ENCODE peak calls at places on chromosomes 11 and 22, in six cellular contexts. K is HCT116, W is H1, E is IMR-90, T is GM12878, L is K562. B is an unnamed sample.

GRCh38 chr22:36860821-36861659 is at the start of gene NCF4:
- DNase-seq in K (no peak), W (no peak), E (no peak), T (peak), L (no peak), B (no peak)

GRCh38 chr11:103907548-103908455 is 128.6 kb upstream of the DDI1 start:
- DNase-seq in K (no peak), W (no peak), E (peak), T (no peak), L (no peak), B (peak)

GRCh38 chr11:79437981-79438630 is 2.7 kb downstream of the TENM4 start:
- DNase-seq in K (no peak), W (no peak), E (peak), T (no peak), L (no peak), B (no peak)

GRCh38 chr11:978781-979180 is 53.1 kb downstream of the AP2A2 start:
- DNase-seq in K (no peak), W (no peak), E (no peak), T (no peak), L (no peak), B (no peak)

GRCh38 chr11:69382131-69383128 is 88.5 kb downstream of the MYEOV start:
- DNase-seq in K (peak), W (peak), E (no peak), T (peak), L (peak), B (no peak)

GRCh38 chr22:28279888-28280287 is 360.8 kb upstream of the PITPNB start:
- DNase-seq in K (no peak), W (no peak), E (peak), T (no peak), L (no peak), B (no peak)

GRCh38 chr22:46149493-46149997 is 781 bp upstream of the PPARA start:
- DNase-seq in K (no peak), W (peak), E (no peak), T (no peak), L (peak), B (peak)

GRCh38 chr11:70416881-70417280 is 18.6 kb downstream of the CTTN start:
- DNase-seq in K (no peak), W (no peak), E (no peak), T (no peak), L (no peak), B (no peak)

GRCh38 chr22:40567106-40567505 is 69.4 kb downstream of the MRTFA start:
- DNase-seq in K (no peak), W (no peak), E (peak), T (no peak), L (no peak), B (no peak)

GRCh38 chr11:76630600-76630999 is 39.9 kb downstream of the LRRC32 start:
- DNase-seq in K (no peak), W (no peak), E (no peak), T (no peak), L (no peak), B (no peak)

GRCh38 chr11:64801591-64802369 is 1.2 kb downstream of the MAP4K2 start:
- DNase-seq in K (no peak), W (no peak), E (no peak), T (no peak), L (no peak), B (peak)

GRCh38 chr11:61695917-61696316 is 15.7 kb downstream of the DAGLA start:
- DNase-seq in K (no peak), W (peak), E (peak), T (peak), L (peak), B (peak)

GRCh38 chr11:62680825-62681240 is 2.0 kb upstream of the UBXN1 start:
- DNase-seq in K (peak), W (no peak), E (peak), T (no peak), L (peak), B (peak)

GRCh38 chr11:1567052-1567720 is 4.9 kb downstream of the DUSP8 start:
- DNase-seq in K (no peak), W (no peak), E (no peak), T (no peak), L (no peak), B (no peak)

GRCh38 chr11:56849852-56850251 is 101.4 kb upstream of the OR9G4 start:
- DNase-seq in K (no peak), W (no peak), E (no peak), T (no peak), L (no peak), B (no peak)

GRCh38 chr11:125287467-125288232 is 123.1 kb downstream of the PKNOX2 start:
- DNase-seq in K (no peak), W (no peak), E (peak), T (no peak), L (no peak), B (peak)

GRCh38 chr22:45031629-45032403 is 22.0 kb upstream of the PHF21B start:
- DNase-seq in K (no peak), W (no peak), E (no peak), T (no peak), L (no peak), B (no peak)

GRCh38 chr11:78149646-78150045 is 10.2 kb upstream of the ALG8 start:
- DNase-seq in K (no peak), W (no peak), E (peak), T (no peak), L (no peak), B (peak)

GRCh38 chr11:33478111-33478573 is 221.0 kb downstream of the HIPK3 start:
- DNase-seq in K (no peak), W (no peak), E (no peak), T (peak), L (no peak), B (no peak)

GRCh38 chr22:23231471-23232093 is 51.3 kb downstream of the BCR start:
- DNase-seq in K (no peak), W (no peak), E (no peak), T (no peak), L (peak), B (no peak)

GRCh38 chr11:67273260-67273990 is 7.2 kb downstream of the GRK2 start:
- DNase-seq in K (no peak), W (no peak), E (no peak), T (no peak), L (no peak), B (no peak)

GRCh38 chr11:119316729-119317591 is at the start of gene MCAM:
- DNase-seq in K (no peak), W (peak), E (peak), T (no peak), L (peak), B (peak)

GRCh38 chr11:6505577-6506240 is 8.6 kb downstream of the DNHD1 start:
- DNase-seq in K (peak), W (no peak), E (peak), T (no peak), L (peak), B (peak)

GRCh38 chr11:41201156-41201555 is 258.3 kb downstream of the LRRC4C start:
- DNase-seq in K (no peak), W (peak), E (peak), T (no peak), L (peak), B (no peak)

GRCh38 chr22:31933406-31933805 is 10.9 kb upstream of the YWHAH start:
- DNase-seq in K (no peak), W (no peak), E (no peak), T (no peak), L (no peak), B (no peak)

GRCh38 chr22:36580846-36581245 is 51.9 kb upstream of the EIF3D start:
- DNase-seq in K (no peak), W (no peak), E (no peak), T (no peak), L (no peak), B (no peak)

GRCh38 chr11:79108851-79109250 is 332.0 kb downstream of the TENM4 start:
- DNase-seq in K (no peak), W (no peak), E (peak), T (no peak), L (no peak), B (no peak)

GRCh38 chr11:118536726-118537125 is 5.7 kb downstream of the TMEM25 start:
- DNase-seq in K (no peak), W (no peak), E (peak), T (no peak), L (no peak), B (no peak)

GRCh38 chr22:37484115-37485005 is 1.8 kb downstream of the MFNG start:
- DNase-seq in K (no peak), W (no peak), E (no peak), T (peak), L (no peak), B (peak)

GRCh38 chr11:61129608-61130523 is 27.6 kb downstream of the CD5 start:
- DNase-seq in K (peak), W (peak), E (peak), T (peak), L (peak), B (peak)

GRCh38 chr11:42651654-42652053 is 660.1 kb upstream of the API5 start:
- DNase-seq in K (no peak), W (no peak), E (no peak), T (no peak), L (no peak), B (no peak)

GRCh38 chr22:38503021-38503420 is 3.1 kb downstream of the DDX17 start:
- DNase-seq in K (no peak), W (no peak), E (no peak), T (no peak), L (no peak), B (peak)

GRCh38 chr11:77381749-77382693 is 80.5 kb upstream of the GDPD4 start:
- DNase-seq in K (no peak), W (no peak), E (peak), T (no peak), L (no peak), B (peak)

DNA sequence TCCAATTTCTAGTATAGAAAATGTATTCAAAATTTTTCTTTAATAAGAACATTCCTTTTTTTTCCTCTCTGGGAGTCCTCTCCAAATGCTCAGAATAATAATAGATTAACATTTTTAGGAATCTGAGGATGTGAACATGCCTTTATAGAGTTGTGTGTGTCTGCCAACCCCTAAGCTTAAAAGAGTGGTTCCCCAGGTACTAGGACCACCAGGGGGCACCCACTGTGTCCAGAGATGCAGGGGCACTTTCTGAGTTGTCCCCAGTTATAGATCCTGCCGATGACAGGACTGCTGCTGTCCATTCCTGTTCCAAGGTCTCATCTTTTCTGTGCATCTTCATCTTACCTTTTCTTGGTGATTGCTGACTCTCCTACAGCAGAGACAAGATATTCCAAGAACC is 27.0 kb upstream of the MICAL2 start:
- DNase-seq in K (no peak), W (no peak), E (no peak), T (no peak), L (peak), B (no peak)
- TF ChIP-seq CTCF in K (peak), W (peak), E (peak), T (peak), L (peak), B (peak)

GRCh38 chr11:8222820-8223512 is 40.7 kb downstream of the LMO1 start:
- DNase-seq in K (no peak), W (no peak), E (no peak), T (no peak), L (no peak), B (no peak)
- TF ChIP-seq POLR2A in K (no peak), W (no peak), E (no peak), T (no peak), L (no peak), B (no peak)

DNA sequence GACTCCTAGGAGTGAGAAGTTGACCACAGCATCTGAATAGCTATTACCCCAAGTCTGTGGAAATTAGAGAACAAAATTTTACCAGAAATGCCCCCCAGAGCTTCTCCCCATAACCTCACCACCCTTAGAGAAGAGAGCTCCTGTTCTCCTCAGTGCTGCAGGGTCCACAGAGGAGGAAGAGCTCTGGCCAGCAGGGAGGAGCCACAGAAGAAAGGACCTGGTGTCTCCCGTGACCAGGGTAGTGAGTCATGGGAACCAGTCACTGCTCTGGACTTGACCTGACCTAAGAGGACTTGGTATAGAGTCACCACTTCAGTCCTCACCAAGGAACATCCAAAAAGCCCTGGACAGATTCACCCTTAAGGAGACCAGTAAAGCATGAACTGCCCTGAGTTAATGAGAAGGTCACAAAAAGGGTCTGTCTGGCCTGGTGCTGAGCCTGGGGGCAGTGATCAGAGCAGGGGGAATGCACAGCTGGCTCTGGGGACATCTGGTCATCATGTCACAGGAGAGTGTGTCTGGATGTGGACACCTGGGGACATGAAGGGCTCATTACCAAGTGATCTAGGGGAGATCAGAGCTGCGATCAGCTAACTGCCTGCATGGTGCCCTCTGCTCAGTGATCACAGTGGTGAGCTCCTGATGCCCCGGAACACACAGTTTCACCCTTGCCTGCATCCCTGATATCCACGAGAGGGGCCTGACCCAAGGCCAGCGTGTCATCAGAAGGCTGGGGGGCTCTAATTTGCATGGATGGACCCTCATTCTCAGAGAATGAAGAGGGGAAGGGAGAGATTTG is 103.3 kb upstream of the TOP3B start:
- DNase-seq in K (peak), W (no peak), E (peak), T (no peak), L (no peak), B (no peak)
- H2AFZ ChIP-seq in K (no peak), W (no peak), E (peak), T (no peak), L (no peak), B (no peak)

DNA sequence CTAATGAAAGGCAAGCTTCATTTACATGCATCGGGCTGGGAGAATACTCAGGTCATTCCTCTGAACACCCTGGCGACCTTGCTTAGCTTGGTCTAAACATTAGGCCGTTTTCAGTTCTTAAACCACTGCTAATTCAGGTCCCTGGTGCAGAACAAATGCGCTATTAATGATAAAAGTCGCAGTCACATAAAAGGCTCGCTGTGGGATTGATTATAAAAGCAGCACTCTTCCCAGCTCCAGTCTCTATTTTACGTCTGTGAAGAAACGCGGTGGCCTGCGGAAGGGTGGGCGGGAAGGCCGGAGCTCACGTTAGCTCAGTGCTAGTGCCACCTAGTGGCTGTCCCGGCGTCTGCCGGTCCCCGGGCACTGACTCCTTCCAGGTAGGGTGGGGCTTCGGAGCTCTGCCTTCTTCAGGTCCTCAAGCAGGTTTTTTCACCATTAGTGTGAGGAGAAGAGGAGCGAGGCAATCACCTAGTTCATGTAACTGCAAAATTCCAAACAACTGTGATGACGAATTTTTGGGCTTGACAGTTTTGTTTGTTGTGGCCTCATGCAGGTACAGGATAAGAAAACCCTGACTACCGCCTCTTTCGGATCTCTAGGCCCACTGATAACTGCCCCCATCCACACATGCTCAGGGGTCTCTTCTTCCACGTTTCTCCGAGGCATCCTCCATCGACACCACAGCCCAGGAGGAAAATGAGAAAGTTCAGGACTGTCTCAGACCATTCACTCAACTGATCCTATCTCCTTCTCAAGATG is 66.5 kb upstream of the CLMP start:
- DNase-seq in K (peak), W (peak), E (peak), T (no peak), L (peak), B (peak)
- TF ChIP-seq CTCF in K (peak), W (peak), E (peak), T (peak), L (peak), B (peak)

DNA sequence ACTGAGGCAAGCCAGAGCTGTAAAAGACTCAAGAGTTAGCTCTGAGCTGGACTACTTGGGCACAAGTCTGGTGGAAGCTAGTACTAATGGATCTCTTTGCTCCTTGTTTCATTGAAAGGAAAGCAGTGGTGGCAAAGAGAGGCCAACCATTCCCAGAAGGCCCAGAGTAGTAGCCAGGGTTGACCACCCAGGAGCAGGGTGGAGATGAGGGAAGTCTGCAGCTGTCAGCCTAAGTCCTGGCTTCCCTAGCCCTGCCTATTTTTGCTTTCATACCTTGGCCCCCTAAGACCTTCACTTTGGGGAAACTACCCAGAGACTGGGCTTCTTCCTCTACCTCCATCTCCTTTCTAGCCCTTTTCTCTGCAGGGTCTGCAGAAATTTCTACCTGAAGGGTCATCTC is 155.0 kb upstream of the NCAM1 start:
- DNase-seq in K (no peak), W (no peak), E (no peak), T (no peak), L (no peak), B (no peak)
- TF ChIP-seq POLR2A in K (no peak), W (no peak), E (no peak), T (no peak), L (no peak), B (no peak)

GRCh38 chr11:126578426-126578825 is 222.9 kb downstream of the ST3GAL4 start:
- DNase-seq in K (no peak), W (no peak), E (no peak), T (no peak), L (no peak), B (no peak)

GRCh38 chr11:126581871-126582270 is 226.4 kb downstream of the ST3GAL4 start:
- DNase-seq in K (no peak), W (no peak), E (no peak), T (no peak), L (no peak), B (no peak)

GRCh38 chr11:126575849-126576248 is 220.4 kb downstream of the ST3GAL4 start:
- DNase-seq in K (no peak), W (no peak), E (no peak), T (no peak), L (no peak), B (no peak)

GRCh38 chr11:126573325-126574076 is 218.0 kb downstream of the ST3GAL4 start:
- DNase-seq in K (no peak), W (no peak), E (no peak), T (no peak), L (peak), B (peak)

DNA sequence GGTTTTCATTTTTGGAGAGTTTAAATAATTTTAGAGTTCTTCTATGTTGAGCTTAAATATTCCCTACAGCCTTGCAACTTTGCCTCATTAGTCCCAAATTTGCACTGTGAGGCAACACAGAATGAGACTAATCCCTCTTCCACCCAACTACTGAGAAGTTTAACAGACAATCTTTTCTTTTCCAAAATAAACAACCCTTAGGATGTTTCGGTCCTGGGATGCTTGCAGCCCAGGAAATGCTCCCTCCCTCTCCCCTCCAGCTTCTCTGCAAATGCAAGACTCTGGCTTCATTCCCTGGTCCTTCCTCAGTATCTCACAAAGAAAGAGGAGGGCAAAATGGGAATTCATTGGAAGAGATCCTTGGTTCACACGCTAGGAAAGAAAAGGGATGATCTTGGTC is 222.5 kb downstream of the ST3GAL4 start:
- DNase-seq in K (no peak), W (no peak), E (no peak), T (no peak), L (no peak), B (no peak)
- H2AFZ ChIP-seq in K (no peak), W (no peak), E (no peak), T (no peak), L (no peak), B (no peak)

GRCh38 chr11:8830641-8831040 is 80.3 kb upstream of the AKIP1 start:
- DNase-seq in K (no peak), W (no peak), E (no peak), T (no peak), L (no peak), B (no peak)

GRCh38 chr11:8831861-8832260 is 79.1 kb upstream of the AKIP1 start:
- DNase-seq in K (no peak), W (no peak), E (no peak), T (no peak), L (no peak), B (no peak)

GRCh38 chr11:8834379-8834778 is 76.6 kb upstream of the AKIP1 start:
- DNase-seq in K (no peak), W (no peak), E (no peak), T (no peak), L (no peak), B (peak)

GRCh38 chr11:8832571-8833260 is 78.3 kb upstream of the AKIP1 start:
- DNase-seq in K (no peak), W (no peak), E (peak), T (peak), L (no peak), B (no peak)

GRCh38 chr11:8833568-8834275 is 77.3 kb upstream of the AKIP1 start:
- DNase-seq in K (no peak), W (no peak), E (peak), T (no peak), L (no peak), B (no peak)
- TF ChIP-seq CTCF in K (no peak), W (no peak), E (no peak), T (no peak), L (no peak), B (no peak)

GRCh38 chr22:49934144-49934890 is 15.9 kb downstream of the CRELD2 start:
- DNase-seq in K (no peak), W (no peak), E (peak), T (no peak), L (peak), B (no peak)
- TF ChIP-seq POLR2A in K (no peak), W (no peak), E (no peak), T (peak), L (no peak), B (no peak)